ENCODE peak calls at places on chromosomes 3 and 15, in nine cellular contexts. One of them, this sample, is unnamed.

GRCh38 chr3:190883973-190884832 is 21.7 kb upstream of the GMNC start:
- DNase-seq in sigmoid colon: no peak
- DNase-seq in hepatocyte: peak; percentile 79
- DNase-seq in choroid plexus epithelial cell: peak; percentile 81
- DNase-seq in brain microvascular endothelial cell: peak; percentile 65
- DNase-seq in testis: peak; percentile 63
- DNase-seq in thoracic aorta: no peak
- DNase-seq in coronary artery: no peak
- DNase-seq in left lung: no peak
- DNase-seq in this sample: peak; percentile 17

GRCh38 chr15:52960283-52960682 is 170.1 kb upstream of the ONECUT1 start:
- DNase-seq in sigmoid colon: no peak
- DNase-seq in hepatocyte: no peak
- DNase-seq in choroid plexus epithelial cell: no peak
- DNase-seq in brain microvascular endothelial cell: no peak
- DNase-seq in testis: no peak
- DNase-seq in thoracic aorta: no peak
- DNase-seq in coronary artery: no peak
- DNase-seq in left lung: no peak
- DNase-seq in this sample: no peak

GRCh38 chr3:5195605-5196004 is 8.1 kb downstream of the EDEM1 start:
- DNase-seq in sigmoid colon: no peak
- DNase-seq in hepatocyte: no peak
- DNase-seq in choroid plexus epithelial cell: no peak
- DNase-seq in brain microvascular endothelial cell: no peak
- DNase-seq in testis: peak; percentile 30
- DNase-seq in thoracic aorta: no peak
- DNase-seq in coronary artery: no peak
- DNase-seq in left lung: no peak
- DNase-seq in this sample: no peak

GRCh38 chr3:108180214-108180613 is 42.0 kb downstream of the IFT57 start:
- DNase-seq in sigmoid colon: no peak
- DNase-seq in hepatocyte: no peak
- DNase-seq in choroid plexus epithelial cell: peak; percentile 37
- DNase-seq in brain microvascular endothelial cell: no peak
- DNase-seq in testis: no peak
- DNase-seq in thoracic aorta: no peak
- DNase-seq in coronary artery: no peak
- DNase-seq in left lung: no peak
- DNase-seq in this sample: no peak

GRCh38 chr3:48716508-48716981 is 476 bp downstream of the IP6K2 start:
- DNase-seq in sigmoid colon: peak; percentile 67
- DNase-seq in hepatocyte: no peak
- DNase-seq in choroid plexus epithelial cell: no peak
- DNase-seq in brain microvascular endothelial cell: no peak
- DNase-seq in testis: peak; percentile 48
- DNase-seq in thoracic aorta: no peak
- DNase-seq in coronary artery: peak; percentile 76
- DNase-seq in left lung: no peak
- DNase-seq in this sample: no peak

GRCh38 chr3:140470962-140471361 is 206.9 kb upstream of the TRIM42 start:
- DNase-seq in sigmoid colon: no peak
- DNase-seq in hepatocyte: no peak
- DNase-seq in choroid plexus epithelial cell: no peak
- DNase-seq in brain microvascular endothelial cell: peak; percentile 14
- DNase-seq in testis: no peak
- DNase-seq in thoracic aorta: no peak
- DNase-seq in coronary artery: no peak
- DNase-seq in left lung: no peak
- DNase-seq in this sample: no peak

GRCh38 chr15:92724144-92724543 is 68.6 kb upstream of the FAM174B start:
- DNase-seq in sigmoid colon: no peak
- DNase-seq in hepatocyte: no peak
- DNase-seq in choroid plexus epithelial cell: no peak
- DNase-seq in brain microvascular endothelial cell: no peak
- DNase-seq in testis: no peak
- DNase-seq in thoracic aorta: no peak
- DNase-seq in coronary artery: no peak
- DNase-seq in left lung: no peak
- DNase-seq in this sample: no peak

GRCh38 chr3:16391936-16392536 is 121.5 kb downstream of the RFTN1 start:
- DNase-seq in sigmoid colon: no peak
- DNase-seq in hepatocyte: no peak
- DNase-seq in choroid plexus epithelial cell: peak; percentile 40
- DNase-seq in brain microvascular endothelial cell: no peak
- DNase-seq in testis: no peak
- DNase-seq in thoracic aorta: no peak
- DNase-seq in coronary artery: no peak
- DNase-seq in left lung: no peak
- DNase-seq in this sample: no peak

DNA sequence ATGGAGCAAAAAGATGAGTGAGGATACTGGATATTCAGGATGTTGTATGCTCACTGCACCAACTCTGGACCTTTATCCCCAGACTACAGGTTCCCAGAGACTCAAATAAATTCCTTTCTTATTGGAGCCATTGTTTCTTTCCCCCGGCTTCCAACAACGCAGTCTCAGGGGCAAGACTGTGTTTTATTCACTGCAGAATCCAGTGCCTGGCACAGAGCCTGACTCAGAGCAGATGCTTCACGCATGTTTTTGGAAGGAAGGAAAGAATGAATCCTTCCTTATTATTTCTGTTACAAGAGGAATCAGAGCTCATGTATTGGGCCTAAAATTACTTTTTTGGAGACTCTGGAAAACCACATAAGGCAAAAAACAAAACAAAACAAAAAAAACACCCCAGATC is 96.0 kb upstream of the VGLL4 start:
- DNase-seq in sigmoid colon: peak; percentile 69
- DNase-seq in hepatocyte: no peak
- DNase-seq in choroid plexus epithelial cell: no peak
- DNase-seq in brain microvascular endothelial cell: no peak
- DNase-seq in testis: peak; percentile 28
- DNase-seq in thoracic aorta: no peak
- DNase-seq in coronary artery: no peak
- DNase-seq in left lung: no peak
- DNase-seq in this sample: no peak
- TF ChIP-seq CTCF in sigmoid colon: no peak
- TF ChIP-seq CTCF in hepatocyte: no peak
- TF ChIP-seq CTCF in choroid plexus epithelial cell: no peak
- TF ChIP-seq CTCF in brain microvascular endothelial cell: no peak
- TF ChIP-seq CTCF in testis: no peak
- TF ChIP-seq CTCF in thoracic aorta: no peak
- TF ChIP-seq CTCF in coronary artery: no peak
- TF ChIP-seq CTCF in left lung: no peak
- TF ChIP-seq CTCF in this sample: no peak

GRCh38 chr15:55741592-55742497 is 1.1 kb downstream of the PRTG start:
- DNase-seq in sigmoid colon: no peak
- DNase-seq in hepatocyte: peak; percentile 64
- DNase-seq in choroid plexus epithelial cell: peak; percentile 12
- DNase-seq in brain microvascular endothelial cell: peak; percentile 2
- DNase-seq in testis: peak; percentile 59
- DNase-seq in thoracic aorta: no peak
- DNase-seq in coronary artery: no peak
- DNase-seq in left lung: no peak
- DNase-seq in this sample: no peak

GRCh38 chr15:55740479-55740878 is 2.5 kb downstream of the PRTG start:
- DNase-seq in sigmoid colon: no peak
- DNase-seq in hepatocyte: no peak
- DNase-seq in choroid plexus epithelial cell: peak; percentile 5
- DNase-seq in brain microvascular endothelial cell: no peak
- DNase-seq in testis: no peak
- DNase-seq in thoracic aorta: no peak
- DNase-seq in coronary artery: no peak
- DNase-seq in left lung: no peak
- DNase-seq in this sample: no peak

GRCh38 chr15:55739641-55740040 is 3.3 kb downstream of the PRTG start:
- DNase-seq in sigmoid colon: no peak
- DNase-seq in hepatocyte: no peak
- DNase-seq in choroid plexus epithelial cell: no peak
- DNase-seq in brain microvascular endothelial cell: no peak
- DNase-seq in testis: no peak
- DNase-seq in thoracic aorta: no peak
- DNase-seq in coronary artery: no peak
- DNase-seq in left lung: no peak
- DNase-seq in this sample: no peak

GRCh38 chr15:55742498-55742926 is 440 bp downstream of the PRTG start:
- DNase-seq in sigmoid colon: peak; percentile 72
- DNase-seq in hepatocyte: peak; percentile 61
- DNase-seq in choroid plexus epithelial cell: peak; percentile 48
- DNase-seq in brain microvascular endothelial cell: peak; percentile 17
- DNase-seq in testis: peak; percentile 65
- DNase-seq in thoracic aorta: no peak
- DNase-seq in coronary artery: no peak
- DNase-seq in left lung: peak; percentile 81
- DNase-seq in this sample: no peak

DNA sequence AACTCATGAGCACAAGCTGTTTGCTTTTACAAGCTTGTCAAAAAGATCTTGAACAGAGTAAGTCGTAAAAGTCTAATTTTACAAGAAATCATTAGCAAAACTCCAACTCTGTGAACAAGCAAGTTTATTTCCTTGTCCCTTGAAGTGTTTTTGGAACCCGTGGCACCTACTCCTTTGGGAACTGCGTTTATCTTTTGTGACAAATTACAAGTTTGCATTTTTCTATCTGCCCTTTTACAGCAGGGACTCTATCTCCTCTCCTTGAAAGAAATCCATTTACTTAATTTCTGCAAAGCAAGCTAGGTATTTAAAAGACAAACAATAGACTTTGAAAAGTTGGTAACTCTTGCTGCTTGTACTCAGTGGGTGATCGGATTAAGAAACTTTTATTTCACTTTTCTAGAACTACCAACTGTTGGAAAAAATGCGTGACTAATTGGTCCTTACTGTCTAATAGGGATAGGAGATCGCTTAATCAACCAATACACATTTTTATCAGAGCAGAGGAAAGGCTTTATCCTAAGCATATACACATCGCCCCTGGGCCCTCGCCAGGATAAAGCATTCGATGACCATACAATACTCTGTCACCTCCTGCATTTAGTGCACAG is 1.9 kb downstream of the PRTG start:
- DNase-seq in sigmoid colon: no peak
- DNase-seq in hepatocyte: no peak
- DNase-seq in choroid plexus epithelial cell: peak; percentile 39
- DNase-seq in brain microvascular endothelial cell: no peak
- DNase-seq in testis: no peak
- DNase-seq in thoracic aorta: no peak
- DNase-seq in coronary artery: no peak
- DNase-seq in left lung: no peak
- DNase-seq in this sample: no peak
- H3K4me3 ChIP-seq in sigmoid colon: peak overlapping the region; percentile 68
- H3K4me3 ChIP-seq in hepatocyte: peak overlapping the region; percentile 89
- H3K4me3 ChIP-seq in choroid plexus epithelial cell: peak overlapping the region; percentile 74
- H3K4me3 ChIP-seq in brain microvascular endothelial cell: peak overlapping the region; percentile 72
- H3K4me3 ChIP-seq in testis: peak overlapping the region; percentile 84
- H3K4me3 ChIP-seq in thoracic aorta: peak overlapping the region; percentile 97
- H3K4me3 ChIP-seq in coronary artery: peak overlapping the region; percentile 93
- H3K4me3 ChIP-seq in left lung: peak overlapping the region; percentile 92
- H3K4me3 ChIP-seq in this sample: no peak overlapping the region

GRCh38 chr3:11534783-11535081 is 109.0 kb downstream of the VGLL4 start:
- DNase-seq in sigmoid colon: no peak
- DNase-seq in hepatocyte: no peak
- DNase-seq in choroid plexus epithelial cell: no peak
- DNase-seq in brain microvascular endothelial cell: no peak
- DNase-seq in testis: no peak
- DNase-seq in thoracic aorta: no peak
- DNase-seq in coronary artery: no peak
- DNase-seq in left lung: no peak
- DNase-seq in this sample: no peak

GRCh38 chr3:11529281-11529680 is 114.4 kb downstream of the VGLL4 start:
- DNase-seq in sigmoid colon: no peak
- DNase-seq in hepatocyte: no peak
- DNase-seq in choroid plexus epithelial cell: peak; percentile 42
- DNase-seq in brain microvascular endothelial cell: no peak
- DNase-seq in testis: no peak
- DNase-seq in thoracic aorta: no peak
- DNase-seq in coronary artery: no peak
- DNase-seq in left lung: no peak
- DNase-seq in this sample: no peak

GRCh38 chr3:11534011-11534782 is 109.5 kb downstream of the VGLL4 start:
- DNase-seq in sigmoid colon: peak; percentile 56
- DNase-seq in hepatocyte: no peak
- DNase-seq in choroid plexus epithelial cell: no peak
- DNase-seq in brain microvascular endothelial cell: no peak
- DNase-seq in testis: no peak
- DNase-seq in thoracic aorta: no peak
- DNase-seq in coronary artery: no peak
- DNase-seq in left lung: no peak
- DNase-seq in this sample: no peak

GRCh38 chr3:11532865-11533490 is 110.7 kb downstream of the VGLL4 start:
- DNase-seq in sigmoid colon: peak; percentile 59
- DNase-seq in hepatocyte: no peak
- DNase-seq in choroid plexus epithelial cell: peak; percentile 94
- DNase-seq in brain microvascular endothelial cell: peak; percentile 36
- DNase-seq in testis: no peak
- DNase-seq in thoracic aorta: no peak
- DNase-seq in coronary artery: no peak
- DNase-seq in left lung: no peak
- DNase-seq in this sample: peak; percentile 34

GRCh38 chr3:11530153-11530721 is 113.5 kb downstream of the VGLL4 start:
- DNase-seq in sigmoid colon: peak; percentile 83
- DNase-seq in hepatocyte: peak; percentile 70
- DNase-seq in choroid plexus epithelial cell: peak; percentile 100
- DNase-seq in brain microvascular endothelial cell: peak; percentile 96
- DNase-seq in testis: peak; percentile 66
- DNase-seq in thoracic aorta: no peak
- DNase-seq in coronary artery: no peak
- DNase-seq in left lung: no peak
- DNase-seq in this sample: peak; percentile 98
- TF ChIP-seq CTCF in sigmoid colon: no peak
- TF ChIP-seq CTCF in hepatocyte: peak; percentile 16
- TF ChIP-seq CTCF in choroid plexus epithelial cell: peak; percentile 58
- TF ChIP-seq CTCF in brain microvascular endothelial cell: peak; percentile 55
- TF ChIP-seq CTCF in testis: no peak
- TF ChIP-seq CTCF in thoracic aorta: no peak
- TF ChIP-seq CTCF in coronary artery: no peak
- TF ChIP-seq CTCF in left lung: no peak
- TF ChIP-seq CTCF in this sample: peak; percentile 50

GRCh38 chr3:124702950-124703349 is 27.3 kb upstream of the UMPS start:
- DNase-seq in sigmoid colon: no peak
- DNase-seq in hepatocyte: no peak
- DNase-seq in choroid plexus epithelial cell: no peak
- DNase-seq in brain microvascular endothelial cell: peak; percentile 21
- DNase-seq in testis: no peak
- DNase-seq in thoracic aorta: no peak
- DNase-seq in coronary artery: no peak
- DNase-seq in left lung: no peak
- DNase-seq in this sample: no peak

GRCh38 chr3:124701687-124702086 is 28.6 kb upstream of the UMPS start:
- DNase-seq in sigmoid colon: no peak
- DNase-seq in hepatocyte: no peak
- DNase-seq in choroid plexus epithelial cell: peak; percentile 71
- DNase-seq in brain microvascular endothelial cell: peak; percentile 61
- DNase-seq in testis: no peak
- DNase-seq in thoracic aorta: no peak
- DNase-seq in coronary artery: no peak
- DNase-seq in left lung: no peak
- DNase-seq in this sample: peak; percentile 36

GRCh38 chr3:124705552-124705951 is 24.7 kb upstream of the UMPS start:
- DNase-seq in sigmoid colon: no peak
- DNase-seq in hepatocyte: no peak
- DNase-seq in choroid plexus epithelial cell: no peak
- DNase-seq in brain microvascular endothelial cell: no peak
- DNase-seq in testis: no peak
- DNase-seq in thoracic aorta: no peak
- DNase-seq in coronary artery: no peak
- DNase-seq in left lung: no peak
- DNase-seq in this sample: no peak

GRCh38 chr3:124707667-124708066 is 22.6 kb upstream of the UMPS start:
- DNase-seq in sigmoid colon: no peak
- DNase-seq in hepatocyte: peak; percentile 45
- DNase-seq in choroid plexus epithelial cell: peak; percentile 82
- DNase-seq in brain microvascular endothelial cell: peak; percentile 87
- DNase-seq in testis: no peak
- DNase-seq in thoracic aorta: no peak
- DNase-seq in coronary artery: no peak
- DNase-seq in left lung: no peak
- DNase-seq in this sample: peak; percentile 86
- H3K4me3 ChIP-seq in sigmoid colon: no peak overlapping the region
- H3K4me3 ChIP-seq in hepatocyte: no peak overlapping the region
- H3K4me3 ChIP-seq in choroid plexus epithelial cell: no peak overlapping the region
- H3K4me3 ChIP-seq in brain microvascular endothelial cell: no peak overlapping the region
- H3K4me3 ChIP-seq in testis: no peak overlapping the region
- H3K4me3 ChIP-seq in thoracic aorta: no peak overlapping the region
- H3K4me3 ChIP-seq in coronary artery: no peak overlapping the region
- H3K4me3 ChIP-seq in left lung: no peak overlapping the region
- H3K4me3 ChIP-seq in this sample: no peak overlapping the region

This sample was measured in AG04449.